ENCODE peak calls at places on chromosomes 1 and 21, in five cellular contexts. F is spleen, N is hepatocyte, D is mesendoderm, Q is fibroblast of lung. O is an unnamed sample.

GRCh38 chr1:229558460-229559335 is at the start of gene ABCB10:
- DNase-seq in N (peak), Q (peak), F (peak), D (peak), O (peak)

GRCh38 chr1:243939167-243939848 is 89.3 kb upstream of the AKT3 start:
- DNase-seq in Q (peak), N (no peak), D (peak), F (no peak), O (no peak)

GRCh38 chr1:244406337-244406736 is 45.4 kb downstream of the ADSS2 start:
- DNase-seq in D (no peak), F (no peak), N (no peak), Q (no peak), O (no peak)

GRCh38 chr1:8789314-8790214 is 27.9 kb downstream of the RERE start:
- DNase-seq in Q (no peak), F (no peak), N (peak), D (peak), O (no peak)

GRCh38 chr21:36555199-36555598 is 75.3 kb upstream of the CLDN14 start:
- DNase-seq in F (no peak), D (no peak), N (no peak), Q (no peak), O (no peak)

GRCh38 chr1:110783292-110783918 is 89.5 kb upstream of the CD53 start:
- DNase-seq in D (peak), Q (peak), N (peak), F (no peak), O (no peak)

GRCh38 chr1:221715321-221716169 is 26.3 kb downstream of the DUSP10 start:
- DNase-seq in N (peak), F (no peak), Q (peak), D (peak), O (no peak)

GRCh38 chr1:88350648-88351047 is 333.4 kb upstream of the PKN2 start:
- DNase-seq in N (no peak), Q (no peak), F (no peak), D (no peak), O (no peak)

GRCh38 chr21:17775431-17776126 is 43.6 kb downstream of the C21orf91 start:
- DNase-seq in F (peak), D (no peak), Q (no peak), N (no peak), O (no peak)

GRCh38 chr1:30734580-30734979 is 11.2 kb upstream of the MATN1 start:
- DNase-seq in F (no peak), D (no peak), Q (no peak), N (no peak), O (no peak)
- H3K27ac ChIP-seq in F (no peak), D (no peak), Q (no peak), N (no peak), O (no peak)

GRCh38 chr1:41660570-41661427 is 176.3 kb upstream of the EDN2 start:
- DNase-seq in Q (no peak), N (no peak), D (no peak), F (no peak), O (no peak)
- H3K4me3 ChIP-seq in Q (no peak), N (no peak), D (no peak), F (peak), O (no peak)

DNA sequence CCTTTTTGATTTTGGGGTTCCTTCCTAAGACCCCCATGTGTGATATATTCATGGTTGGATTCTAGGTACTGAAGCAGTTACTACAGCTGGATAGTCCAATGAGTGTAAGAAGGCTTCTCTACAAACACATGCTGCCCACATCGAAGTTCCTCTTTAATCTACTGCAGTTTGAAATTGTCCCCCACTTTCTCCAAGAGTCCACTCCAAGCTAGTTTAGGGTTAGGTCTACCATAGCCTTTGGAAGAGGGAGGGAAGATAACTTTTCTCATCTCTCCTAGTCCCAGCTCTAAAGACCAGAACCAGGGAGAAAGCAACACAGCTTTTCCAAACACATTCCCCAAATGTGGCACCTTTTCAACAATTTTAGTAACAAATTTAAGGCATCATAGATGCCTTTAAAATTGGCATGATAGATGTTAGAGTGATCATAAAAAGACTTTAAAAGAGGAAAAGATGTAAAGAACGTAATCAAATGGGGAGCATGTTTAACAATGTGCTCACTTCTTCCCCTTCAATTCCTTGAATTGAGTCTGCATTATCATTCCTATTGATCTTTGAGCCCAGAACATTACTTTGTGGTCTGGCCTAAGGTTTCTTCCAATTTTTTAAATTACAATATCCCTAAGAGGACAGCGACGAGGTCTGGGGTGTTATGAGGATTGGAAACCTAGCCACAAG is 1.0 kb upstream of the EXO1 start:
- DNase-seq in F (no peak), D (no peak), N (no peak), Q (no peak), O (no peak)
- H3K27ac ChIP-seq in F (peak), D (no peak), N (peak), Q (peak), O (no peak)

DNA sequence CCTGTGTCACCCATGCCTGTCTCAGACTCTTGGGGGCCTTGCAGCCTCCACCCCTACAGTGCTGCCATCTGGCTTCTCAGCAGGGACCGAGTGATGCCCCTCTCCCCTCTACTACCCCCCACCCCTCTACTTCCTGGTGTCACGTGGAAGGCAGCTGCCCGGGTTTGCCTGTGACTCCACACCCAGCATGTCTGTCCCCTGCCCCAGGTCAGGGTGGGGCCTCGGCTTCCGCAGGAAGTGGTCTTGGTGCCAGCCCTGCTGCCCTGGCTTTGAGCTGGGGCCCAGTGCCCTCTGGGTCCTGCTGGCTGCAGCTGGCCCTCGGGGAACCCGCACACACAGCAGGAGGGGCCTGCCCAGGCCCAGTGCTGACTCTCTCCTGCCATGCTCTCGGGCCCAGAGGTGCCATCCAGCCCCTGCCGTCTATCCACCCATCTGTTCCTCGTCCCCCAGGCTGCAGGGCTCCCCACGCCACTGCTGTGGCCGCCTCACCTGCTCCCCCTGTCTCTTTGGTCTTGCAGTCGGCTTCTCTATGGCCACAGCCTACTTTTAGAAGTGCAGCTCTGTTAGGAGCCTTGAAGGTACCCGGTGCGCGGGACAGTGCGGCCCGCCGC is 24.0 kb downstream of the PLCH2 start:
- DNase-seq in N (no peak), Q (no peak), F (no peak), D (no peak), O (no peak)
- H3K4me3 ChIP-seq in N (no peak), Q (no peak), F (no peak), D (no peak), O (no peak)

GRCh38 chr1:202145325-202146140 is 996 bp upstream of the ARL8A start:
- DNase-seq in F (no peak), D (no peak), Q (no peak), N (no peak), O (no peak)
- H3K27ac ChIP-seq in F (peak), D (no peak), Q (no peak), N (no peak), O (no peak)

O was measured in aorta.